ENCODE peak calls at places on chromosomes 6 and 20, in six cellular contexts. R is EL; G is transverse colon; C is activated CD4-positive, alpha-beta T cell treated with anti-CD3 and anti-CD28 coated beads, Interleukin-2, amount 50 U/mL, for 48 hours; P is amygdala; Q is GM13976. Y is an unnamed sample.

GRCh38 chr20:31718952-31719643 is 3.6 kb downstream of the BCL2L1 start:
- DNase-seq in R (no peak), G (peak; percentile 44), C (no peak), P (no peak), Q (no peak), Y (no peak)

GRCh38 chr6:148934534-148934933 is 187.7 kb downstream of the UST start:
- DNase-seq in R (peak; percentile 18), G (peak; percentile 23), C (no peak), P (no peak), Q (no peak), Y (no peak)

GRCh38 chr6:116528800-116529199 is 16.7 kb downstream of the TRAPPC3L start:
- DNase-seq in R (peak; percentile 59), G (no peak), C (no peak), P (no peak), Q (no peak), Y (no peak)

GRCh38 chr6:156703719-156704118 is 73.5 kb upstream of the ARID1B start:
- DNase-seq in R (peak; percentile 22), G (no peak), C (no peak), P (no peak), Q (no peak), Y (no peak)

GRCh38 chr6:130848945-130849344 is 21.7 kb downstream of the SMLR1 start:
- DNase-seq in R (peak; percentile 32), G (no peak), C (peak; percentile 25), P (no peak), Q (peak; percentile 24), Y (peak; percentile 23)

GRCh38 chr6:89281779-89282246 is 33.3 kb downstream of the GABRR2 start:
- DNase-seq in R (peak; percentile 50), G (peak; percentile 49), C (peak; percentile 45), P (no peak), Q (peak; percentile 89), Y (peak; percentile 86)

GRCh38 chr6:5238336-5238735 is 22.4 kb downstream of the LYRM4 start:
- DNase-seq in R (no peak), G (no peak), C (no peak), P (no peak), Q (no peak), Y (no peak)

GRCh38 chr6:105359419-105360366 is 43.2 kb downstream of the PREP start:
- DNase-seq in R (peak; percentile 94), G (no peak), C (no peak), P (no peak), Q (peak; percentile 18), Y (no peak)

GRCh38 chr6:37047421-37047931 is 42.0 kb downstream of the FGD2 start:
- DNase-seq in R (no peak), G (no peak), C (no peak), P (no peak), Q (no peak), Y (no peak)

GRCh38 chr6:23243858-23244257 is 674.5 kb downstream of the HDGFL1 start:
- DNase-seq in R (no peak), G (no peak), C (no peak), P (no peak), Q (no peak), Y (no peak)

GRCh38 chr6:149273318-149273717 is 44.2 kb upstream of the TAB2 start:
- DNase-seq in R (no peak), G (peak; percentile 41), C (no peak), P (no peak), Q (no peak), Y (no peak)

GRCh38 chr20:37364013-37364926 is 18.3 kb downstream of the SRC start:
- DNase-seq in R (no peak), G (no peak), C (no peak), P (no peak), Q (no peak), Y (no peak)

GRCh38 chr6:104787305-104787704 is 72.4 kb downstream of the HACE1 start:
- DNase-seq in R (no peak), G (no peak), C (no peak), P (no peak), Q (no peak), Y (no peak)

GRCh38 chr20:25321262-25321831 is 69.3 kb downstream of the ABHD12 start:
- DNase-seq in R (no peak), G (no peak), C (no peak), P (no peak), Q (no peak), Y (no peak)

GRCh38 chr6:99979953-99980352 is 14.1 kb downstream of the MCHR2 start:
- DNase-seq in R (no peak), G (no peak), C (no peak), P (no peak), Q (no peak), Y (no peak)

GRCh38 chr6:99604161-99605073 is 2.2 kb upstream of the PRDM13 start:
- DNase-seq in R (no peak), G (no peak), C (no peak), P (no peak), Q (no peak), Y (no peak)

GRCh38 chr20:24769878-24770627 is 179.0 kb upstream of the CST7 start:
- DNase-seq in R (no peak), G (peak; percentile 4), C (no peak), P (no peak), Q (no peak), Y (no peak)

GRCh38 chr20:62590301-62591121 is 51.8 kb upstream of the SLCO4A1 start:
- DNase-seq in R (peak; percentile 86), G (no peak), C (no peak), P (no peak), Q (no peak), Y (no peak)

GRCh38 chr6:7502743-7503142 is 38.7 kb upstream of the DSP start:
- DNase-seq in R (no peak), G (no peak), C (no peak), P (no peak), Q (no peak), Y (no peak)

GRCh38 chr6:27260339-27260738 is 12.8 kb downstream of the PRSS16 start:
- DNase-seq in R (peak; percentile 33), G (no peak), C (no peak), P (no peak), Q (no peak), Y (no peak)

GRCh38 chr6:12092762-12093161 is 80.7 kb downstream of the HIVEP1 start:
- DNase-seq in R (no peak), G (no peak), C (no peak), P (no peak), Q (no peak), Y (no peak)

GRCh38 chr6:14452567-14453527 is 335.3 kb downstream of the CD83 start:
- DNase-seq in R (no peak), G (no peak), C (peak; percentile 65), P (no peak), Q (no peak), Y (peak; percentile 15)

GRCh38 chr20:24812356-24812755 is 136.7 kb upstream of the CST7 start:
- DNase-seq in R (no peak), G (no peak), C (no peak), P (no peak), Q (no peak), Y (no peak)

GRCh38 chr6:153727910-153728309 is 311.1 kb upstream of the OPRM1 start:
- DNase-seq in R (peak; percentile 12), G (no peak), C (no peak), P (no peak), Q (no peak), Y (no peak)

GRCh38 chr6:98944598-98945011 is 3.1 kb downstream of the FBXL4 start:
- DNase-seq in R (peak; percentile 18), G (no peak), C (no peak), P (no peak), Q (no peak), Y (no peak)

GRCh38 chr20:20761302-20761701 is 48.9 kb upstream of the RALGAPA2 start:
- DNase-seq in R (no peak), G (no peak), C (no peak), P (no peak), Q (no peak), Y (no peak)

GRCh38 chr6:108312604-108313003 is 17.8 kb downstream of the AFG1L start:
- DNase-seq in R (no peak), G (peak; percentile 27), C (no peak), P (no peak), Q (no peak), Y (no peak)

GRCh38 chr20:38857703-38858102 is 52.2 kb downstream of the PPP1R16B start:
- DNase-seq in R (no peak), G (no peak), C (no peak), P (no peak), Q (no peak), Y (no peak)

GRCh38 chr6:5956939-5957338 is 49.8 kb downstream of the NRN1 start:
- DNase-seq in R (peak; percentile 22), G (no peak), C (no peak), P (no peak), Q (no peak), Y (no peak)

GRCh38 chr20:32157611-32158010 is 48.1 kb downstream of the TM9SF4 start:
- DNase-seq in R (no peak), G (no peak), C (no peak), P (no peak), Q (no peak), Y (no peak)

GRCh38 chr20:25397827-25398226 is 7.2 kb upstream of the ABHD12 start:
- DNase-seq in R (no peak), G (no peak), C (no peak), P (no peak), Q (no peak), Y (no peak)

GRCh38 chr6:142716097-142716496 is 228.9 kb downstream of the HIVEP2 start:
- DNase-seq in R (no peak), G (no peak), C (no peak), P (no peak), Q (no peak), Y (no peak)

GRCh38 chr6:50030777-50031562 is 9.2 kb upstream of the DEFB110 start:
- DNase-seq in R (peak; percentile 3), G (no peak), C (no peak), P (no peak), Q (peak; percentile 10), Y (peak; percentile 13)